ENCODE peak calls at places on chromosomes 4 and X, in five cellular contexts. One of them, this sample, is unnamed.

GRCh38 chrX:149074429-149074828 is 430.7 kb downstream of the IDS start:
- DNase-seq in stomach: no peak
- DNase-seq in foreskin keratinocyte: no peak
- DNase-seq in mammary epithelial cell: no peak
- DNase-seq in PC-9: no peak
- DNase-seq in this sample: peak

GRCh38 chr4:59994118-59994517 is 1206.0 kb upstream of the ADGRL3 start:
- DNase-seq in stomach: no peak
- DNase-seq in foreskin keratinocyte: no peak
- DNase-seq in mammary epithelial cell: no peak
- DNase-seq in PC-9: no peak
- DNase-seq in this sample: no peak

GRCh38 chr4:90121961-90122748 is 5.0 kb upstream of the CCSER1 start:
- DNase-seq in stomach: no peak
- DNase-seq in foreskin keratinocyte: peak
- DNase-seq in mammary epithelial cell: peak
- DNase-seq in PC-9: peak
- DNase-seq in this sample: peak

GRCh38 chr4:26418107-26418506 is 72.2 kb downstream of the CCKAR start:
- DNase-seq in stomach: no peak
- DNase-seq in foreskin keratinocyte: no peak
- DNase-seq in mammary epithelial cell: no peak
- DNase-seq in PC-9: no peak
- DNase-seq in this sample: no peak

GRCh38 chrX:8579602-8580001 is 115.0 kb downstream of the VCX3B start:
- DNase-seq in stomach: no peak
- DNase-seq in foreskin keratinocyte: no peak
- DNase-seq in mammary epithelial cell: no peak
- DNase-seq in PC-9: no peak
- DNase-seq in this sample: peak

GRCh38 chr4:76624271-76624681 is 189.2 kb downstream of the SHROOM3 start:
- DNase-seq in stomach: no peak
- DNase-seq in foreskin keratinocyte: peak
- DNase-seq in mammary epithelial cell: peak
- DNase-seq in PC-9: no peak
- DNase-seq in this sample: peak

GRCh38 chr4:113761682-113762060 is at the start of gene CAMK2D:
- DNase-seq in stomach: peak
- DNase-seq in foreskin keratinocyte: peak
- DNase-seq in mammary epithelial cell: peak
- DNase-seq in PC-9: peak
- DNase-seq in this sample: peak

GRCh38 chrX:108299101-108299591 is 139.1 kb downstream of the COL4A6 start:
- DNase-seq in stomach: no peak
- DNase-seq in foreskin keratinocyte: peak
- DNase-seq in mammary epithelial cell: peak
- DNase-seq in PC-9: no peak
- DNase-seq in this sample: peak

GRCh38 chrX:70444326-70445196 is at the start of gene DLG3:
- DNase-seq in stomach: no peak
- DNase-seq in foreskin keratinocyte: no peak
- DNase-seq in mammary epithelial cell: peak
- DNase-seq in PC-9: no peak
- DNase-seq in this sample: peak

GRCh38 chr4:69025191-69025998 is 70.9 kb upstream of the UGT2B7 start:
- DNase-seq in stomach: no peak
- DNase-seq in foreskin keratinocyte: no peak
- DNase-seq in mammary epithelial cell: no peak
- DNase-seq in PC-9: no peak
- DNase-seq in this sample: peak

GRCh38 chr4:165288639-165289428 is 38.6 kb upstream of the MSMO1 start:
- DNase-seq in stomach: no peak
- DNase-seq in foreskin keratinocyte: peak
- DNase-seq in mammary epithelial cell: peak
- DNase-seq in PC-9: peak
- DNase-seq in this sample: peak

GRCh38 chr4:74056858-74057562 is 18.5 kb upstream of the CXCL3 start:
- DNase-seq in stomach: no peak
- DNase-seq in foreskin keratinocyte: peak
- DNase-seq in mammary epithelial cell: peak
- DNase-seq in PC-9: peak
- DNase-seq in this sample: peak

GRCh38 chr4:113952452-113953029 is 26.9 kb downstream of the ARSJ start:
- DNase-seq in stomach: no peak
- DNase-seq in foreskin keratinocyte: no peak
- DNase-seq in mammary epithelial cell: peak
- DNase-seq in PC-9: no peak
- DNase-seq in this sample: peak

GRCh38 chr4:68021185-68021584 is 57.9 kb upstream of the TMPRSS11A start:
- DNase-seq in stomach: no peak
- DNase-seq in foreskin keratinocyte: peak
- DNase-seq in mammary epithelial cell: peak
- DNase-seq in PC-9: peak
- DNase-seq in this sample: peak

GRCh38 chr4:47705326-47705981 is 132.4 kb downstream of the CORIN start:
- DNase-seq in stomach: no peak
- DNase-seq in foreskin keratinocyte: no peak
- DNase-seq in mammary epithelial cell: no peak
- DNase-seq in PC-9: no peak
- DNase-seq in this sample: peak

GRCh38 chr4:35730414-35730813 is 513.9 kb downstream of the ARAP2 start:
- DNase-seq in stomach: no peak
- DNase-seq in foreskin keratinocyte: no peak
- DNase-seq in mammary epithelial cell: no peak
- DNase-seq in PC-9: no peak
- DNase-seq in this sample: no peak

GRCh38 chrX:9707306-9708015 is 58.2 kb downstream of the GPR143 start:
- DNase-seq in stomach: no peak
- DNase-seq in foreskin keratinocyte: no peak
- DNase-seq in mammary epithelial cell: no peak
- DNase-seq in PC-9: no peak
- DNase-seq in this sample: no peak

GRCh38 chrX:71652405-71652804 is 14.9 kb upstream of the LOC101059915 start:
- DNase-seq in stomach: peak
- DNase-seq in foreskin keratinocyte: no peak
- DNase-seq in mammary epithelial cell: peak
- DNase-seq in PC-9: no peak
- DNase-seq in this sample: peak

GRCh38 chr4:23966720-23967119 is 76.9 kb upstream of the PPARGC1A start:
- DNase-seq in stomach: no peak
- DNase-seq in foreskin keratinocyte: no peak
- DNase-seq in mammary epithelial cell: no peak
- DNase-seq in PC-9: no peak
- DNase-seq in this sample: peak

GRCh38 chrX:85109235-85109634 is 105.6 kb downstream of the APOOL start:
- DNase-seq in stomach: no peak
- DNase-seq in foreskin keratinocyte: no peak
- DNase-seq in mammary epithelial cell: no peak
- DNase-seq in PC-9: no peak
- DNase-seq in this sample: no peak

GRCh38 chr4:130306566-130306965 is 1210.6 kb downstream of the C4orf33 start:
- DNase-seq in stomach: no peak
- DNase-seq in foreskin keratinocyte: no peak
- DNase-seq in mammary epithelial cell: no peak
- DNase-seq in PC-9: no peak
- DNase-seq in this sample: no peak

GRCh38 chr4:111869339-111869738 is 275.9 kb upstream of the FAM241A start:
- DNase-seq in stomach: no peak
- DNase-seq in foreskin keratinocyte: no peak
- DNase-seq in mammary epithelial cell: no peak
- DNase-seq in PC-9: no peak
- DNase-seq in this sample: no peak

GRCh38 chr4:186149872-186150271 is 41.5 kb upstream of the CYP4V2 start:
- DNase-seq in stomach: peak
- DNase-seq in foreskin keratinocyte: no peak
- DNase-seq in mammary epithelial cell: no peak
- DNase-seq in PC-9: no peak
- DNase-seq in this sample: peak

GRCh38 chr4:76590847-76591281 is 155.8 kb downstream of the SHROOM3 start:
- DNase-seq in stomach: no peak
- DNase-seq in foreskin keratinocyte: no peak
- DNase-seq in mammary epithelial cell: peak
- DNase-seq in PC-9: no peak
- DNase-seq in this sample: no peak

GRCh38 chr4:47824844-47825243 is 13.0 kb downstream of the CORIN start:
- DNase-seq in stomach: no peak
- DNase-seq in foreskin keratinocyte: no peak
- DNase-seq in mammary epithelial cell: no peak
- DNase-seq in PC-9: no peak
- DNase-seq in this sample: no peak

GRCh38 chr4:120855307-120856001 is 67.1 kb downstream of the PRDM5 start:
- DNase-seq in stomach: no peak
- DNase-seq in foreskin keratinocyte: no peak
- DNase-seq in mammary epithelial cell: no peak
- DNase-seq in PC-9: no peak
- DNase-seq in this sample: no peak

GRCh38 chr4:84481077-84481878 is 17.8 kb downstream of the NKX6-1 start:
- DNase-seq in stomach: no peak
- DNase-seq in foreskin keratinocyte: no peak
- DNase-seq in mammary epithelial cell: no peak
- DNase-seq in PC-9: no peak
- DNase-seq in this sample: no peak

GRCh38 chrX:21973321-21974010 is 33.0 kb downstream of the SMS start:
- DNase-seq in stomach: no peak
- DNase-seq in foreskin keratinocyte: no peak
- DNase-seq in mammary epithelial cell: no peak
- DNase-seq in PC-9: peak
- DNase-seq in this sample: no peak

GRCh38 chrX:130805906-130806305 is 97.1 kb downstream of the ENOX2 start:
- DNase-seq in stomach: no peak
- DNase-seq in foreskin keratinocyte: peak
- DNase-seq in mammary epithelial cell: peak
- DNase-seq in PC-9: peak
- DNase-seq in this sample: no peak

GRCh38 chr4:64584981-64585557 is 175.8 kb upstream of the TECRL start:
- DNase-seq in stomach: no peak
- DNase-seq in foreskin keratinocyte: no peak
- DNase-seq in mammary epithelial cell: peak
- DNase-seq in PC-9: no peak
- DNase-seq in this sample: peak

GRCh38 chrX:136765957-136766356 is 14.8 kb downstream of the ARHGEF6 start:
- DNase-seq in stomach: no peak
- DNase-seq in foreskin keratinocyte: no peak
- DNase-seq in mammary epithelial cell: no peak
- DNase-seq in PC-9: no peak
- DNase-seq in this sample: no peak

GRCh38 chrX:136766785-136767103 is 14.0 kb downstream of the ARHGEF6 start:
- DNase-seq in stomach: no peak
- DNase-seq in foreskin keratinocyte: no peak
- DNase-seq in mammary epithelial cell: no peak
- DNase-seq in PC-9: no peak
- DNase-seq in this sample: no peak

GRCh38 chrX:136762820-136763452 is 17.8 kb downstream of the ARHGEF6 start:
- DNase-seq in stomach: no peak
- DNase-seq in foreskin keratinocyte: no peak
- DNase-seq in mammary epithelial cell: no peak
- DNase-seq in PC-9: no peak
- DNase-seq in this sample: no peak

GRCh38 chrX:136761410-136761809 is 19.3 kb downstream of the ARHGEF6 start:
- DNase-seq in stomach: no peak
- DNase-seq in foreskin keratinocyte: no peak
- DNase-seq in mammary epithelial cell: no peak
- DNase-seq in PC-9: no peak
- DNase-seq in this sample: no peak

GRCh38 chrX:136764206-136764605 is 16.5 kb downstream of the ARHGEF6 start:
- DNase-seq in stomach: no peak
- DNase-seq in foreskin keratinocyte: no peak
- DNase-seq in mammary epithelial cell: no peak
- DNase-seq in PC-9: no peak
- DNase-seq in this sample: no peak
- TF ChIP-seq CTCF in stomach: no peak
- TF ChIP-seq CTCF in foreskin keratinocyte: no peak
- TF ChIP-seq CTCF in mammary epithelial cell: no peak
- TF ChIP-seq CTCF in PC-9: no peak
- TF ChIP-seq CTCF in this sample: no peak

GRCh38 chr4:92270908-92271307 is 32.9 kb upstream of the GRID2 start:
- DNase-seq in stomach: no peak
- DNase-seq in foreskin keratinocyte: no peak
- DNase-seq in mammary epithelial cell: no peak
- DNase-seq in PC-9: no peak
- DNase-seq in this sample: peak
- TF ChIP-seq CTCF in stomach: no peak
- TF ChIP-seq CTCF in foreskin keratinocyte: peak
- TF ChIP-seq CTCF in mammary epithelial cell: peak
- TF ChIP-seq CTCF in PC-9: no peak
- TF ChIP-seq CTCF in this sample: no peak

GRCh38 chr4:122827258-122827887 is 742 bp downstream of the FGF2 start:
- DNase-seq in stomach: peak
- DNase-seq in foreskin keratinocyte: peak
- DNase-seq in mammary epithelial cell: peak
- DNase-seq in PC-9: no peak
- DNase-seq in this sample: peak
- TF ChIP-seq CTCF in stomach: no peak
- TF ChIP-seq CTCF in foreskin keratinocyte: no peak
- TF ChIP-seq CTCF in mammary epithelial cell: no peak
- TF ChIP-seq CTCF in PC-9: no peak
- TF ChIP-seq CTCF in this sample: no peak

GRCh38 chr4:37667197-37668100 is 18.7 kb downstream of the RELL1 start:
- DNase-seq in stomach: no peak
- DNase-seq in foreskin keratinocyte: no peak
- DNase-seq in mammary epithelial cell: no peak
- DNase-seq in PC-9: no peak
- DNase-seq in this sample: no peak
- TF ChIP-seq CTCF in stomach: no peak
- TF ChIP-seq CTCF in foreskin keratinocyte: no peak
- TF ChIP-seq CTCF in mammary epithelial cell: no peak
- TF ChIP-seq CTCF in PC-9: peak
- TF ChIP-seq CTCF in this sample: no peak

DNA sequence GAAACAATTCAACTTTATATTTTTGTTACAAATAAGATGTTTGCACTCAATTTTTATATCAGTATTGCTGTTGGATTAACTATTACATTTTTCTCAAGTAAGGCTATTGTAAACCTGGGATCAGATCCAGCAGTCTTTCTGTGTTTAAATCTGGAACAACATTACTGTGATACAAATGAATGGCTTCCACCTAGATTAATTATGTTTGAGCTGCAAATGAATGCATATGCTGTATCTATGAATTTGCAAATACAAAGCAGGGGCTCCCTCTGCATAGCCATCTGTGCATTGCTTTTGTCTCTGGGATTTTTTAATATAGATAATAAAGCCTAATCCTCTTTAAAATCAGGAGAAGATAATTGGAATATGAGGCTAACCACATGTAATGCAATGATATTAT is 69.8 kb upstream of the NEIL3 start:
- DNase-seq in stomach: no peak
- DNase-seq in foreskin keratinocyte: no peak
- DNase-seq in mammary epithelial cell: no peak
- DNase-seq in PC-9: no peak
- DNase-seq in this sample: no peak
- TF ChIP-seq CTCF in stomach: no peak
- TF ChIP-seq CTCF in foreskin keratinocyte: peak
- TF ChIP-seq CTCF in mammary epithelial cell: peak
- TF ChIP-seq CTCF in PC-9: no peak
- TF ChIP-seq CTCF in this sample: no peak

This sample was measured in MCF 10A.